ENCODE peak calls at places on chromosomes 7 and 10, in five cellular contexts. One of them, this sample, is unnamed.

GRCh38 chr10:66783296-66783695 is 142.5 kb upstream of the LRRTM3 start:
- DNase-seq in heart left ventricle: no peak
- DNase-seq in K562: no peak
- DNase-seq in upper lobe of left lung: no peak
- DNase-seq in sigmoid colon: no peak
- DNase-seq in this sample: no peak

GRCh38 chr7:86914468-86915054 is 144.9 kb downstream of the ELAPOR2 start:
- DNase-seq in heart left ventricle: no peak
- DNase-seq in K562: peak; percentile 47
- DNase-seq in upper lobe of left lung: no peak
- DNase-seq in sigmoid colon: no peak
- DNase-seq in this sample: no peak

GRCh38 chr10:12212454-12212853 is 16.5 kb downstream of the CDC123 start:
- DNase-seq in heart left ventricle: no peak
- DNase-seq in K562: no peak
- DNase-seq in upper lobe of left lung: no peak
- DNase-seq in sigmoid colon: no peak
- DNase-seq in this sample: no peak

GRCh38 chr7:103866919-103867318 is 122.5 kb downstream of the RELN start:
- DNase-seq in heart left ventricle: no peak
- DNase-seq in K562: no peak
- DNase-seq in upper lobe of left lung: no peak
- DNase-seq in sigmoid colon: no peak
- DNase-seq in this sample: no peak

GRCh38 chr7:69860486-69860885 is 262.2 kb downstream of the AUTS2 start:
- DNase-seq in heart left ventricle: no peak
- DNase-seq in K562: no peak
- DNase-seq in upper lobe of left lung: no peak
- DNase-seq in sigmoid colon: no peak
- DNase-seq in this sample: no peak

GRCh38 chr10:119687192-119688032 is 36.2 kb downstream of the BAG3 start:
- DNase-seq in heart left ventricle: no peak
- DNase-seq in K562: no peak
- DNase-seq in upper lobe of left lung: no peak
- DNase-seq in sigmoid colon: no peak
- DNase-seq in this sample: no peak

GRCh38 chr7:158248816-158249215 is 338.8 kb downstream of the PTPRN2 start:
- DNase-seq in heart left ventricle: no peak
- DNase-seq in K562: no peak
- DNase-seq in upper lobe of left lung: no peak
- DNase-seq in sigmoid colon: no peak
- DNase-seq in this sample: no peak

GRCh38 chr7:105137898-105138297 is 123.9 kb downstream of the KMT2E start:
- DNase-seq in heart left ventricle: no peak
- DNase-seq in K562: no peak
- DNase-seq in upper lobe of left lung: no peak
- DNase-seq in sigmoid colon: no peak
- DNase-seq in this sample: no peak

DNA sequence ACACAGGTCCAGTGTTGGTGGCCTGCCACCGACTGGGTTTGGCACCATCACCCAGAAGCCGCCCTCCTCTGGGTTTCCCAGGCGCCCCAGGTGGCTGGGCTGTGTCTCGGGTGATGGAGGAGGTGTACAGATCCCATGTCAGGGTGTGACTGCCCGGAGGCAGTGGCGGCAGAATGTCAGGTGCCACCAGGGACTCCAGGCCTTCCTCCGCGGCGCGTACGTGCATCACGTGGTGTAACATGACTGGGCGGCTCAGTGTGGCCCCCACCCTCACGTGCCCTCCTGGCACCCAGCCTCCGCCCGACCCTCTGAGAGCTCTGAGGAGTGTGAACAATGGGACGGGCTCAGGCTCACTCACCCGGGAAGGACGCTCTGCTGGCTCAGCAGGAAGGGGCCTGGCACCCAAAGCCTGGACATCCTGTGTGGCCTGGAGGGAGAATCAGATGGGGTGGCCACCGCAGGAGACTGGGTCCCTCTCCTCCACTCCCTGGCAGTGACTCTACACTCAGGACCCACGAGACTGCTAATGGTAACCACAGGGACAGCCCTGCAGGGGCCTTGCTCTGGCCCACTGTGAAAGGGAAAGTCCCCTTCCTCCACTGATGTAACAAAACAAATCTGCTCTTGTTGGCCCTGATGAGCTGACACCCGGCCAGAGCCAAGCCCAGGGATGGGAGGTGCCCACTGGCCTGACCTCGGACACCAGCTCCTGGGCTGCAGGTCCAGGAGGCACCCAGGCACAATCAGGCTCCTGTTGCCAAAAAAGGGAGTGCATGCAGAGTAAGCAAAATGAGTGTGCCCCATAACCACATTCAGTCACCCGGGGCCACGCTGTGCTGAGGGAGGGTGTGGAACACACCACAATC is 164.8 kb downstream of the PRKAG2 start:
- DNase-seq in heart left ventricle: no peak
- DNase-seq in K562: no peak
- DNase-seq in upper lobe of left lung: peak; percentile 87
- DNase-seq in sigmoid colon: no peak
- DNase-seq in this sample: no peak
- TF ChIP-seq POLR2A in heart left ventricle: no peak
- TF ChIP-seq POLR2A in K562: no peak
- TF ChIP-seq POLR2A in upper lobe of left lung: no peak
- TF ChIP-seq POLR2A in sigmoid colon: no peak
- TF ChIP-seq POLR2A in this sample: no peak

GRCh38 chr10:43417950-43418768 is 9.2 kb upstream of the HNRNPF start:
- DNase-seq in heart left ventricle: no peak
- DNase-seq in K562: peak; percentile 100
- DNase-seq in upper lobe of left lung: no peak
- DNase-seq in sigmoid colon: no peak
- DNase-seq in this sample: peak; percentile 47
- TF ChIP-seq POLR2A in heart left ventricle: no peak
- TF ChIP-seq POLR2A in K562: peak; percentile 66
- TF ChIP-seq POLR2A in upper lobe of left lung: no peak
- TF ChIP-seq POLR2A in sigmoid colon: no peak
- TF ChIP-seq POLR2A in this sample: no peak

GRCh38 chr7:130022115-130022514 is 29.1 kb downstream of the ZC3HC1 start:
- DNase-seq in heart left ventricle: peak; percentile 70
- DNase-seq in K562: no peak
- DNase-seq in upper lobe of left lung: no peak
- DNase-seq in sigmoid colon: no peak
- DNase-seq in this sample: no peak
- TF ChIP-seq POLR2A in heart left ventricle: no peak
- TF ChIP-seq POLR2A in K562: no peak
- TF ChIP-seq POLR2A in upper lobe of left lung: no peak
- TF ChIP-seq POLR2A in sigmoid colon: no peak
- TF ChIP-seq POLR2A in this sample: no peak

GRCh38 chr10:13711281-13711680 is 124.5 kb downstream of the PRPF18 start:
- DNase-seq in heart left ventricle: no peak
- DNase-seq in K562: no peak
- DNase-seq in upper lobe of left lung: peak; percentile 49
- DNase-seq in sigmoid colon: no peak
- DNase-seq in this sample: no peak
- TF ChIP-seq POLR2A in heart left ventricle: no peak
- TF ChIP-seq POLR2A in K562: no peak
- TF ChIP-seq POLR2A in upper lobe of left lung: no peak
- TF ChIP-seq POLR2A in sigmoid colon: no peak
- TF ChIP-seq POLR2A in this sample: no peak

GRCh38 chr7:55133630-55134392 is 115.0 kb downstream of the EGFR start:
- DNase-seq in heart left ventricle: peak; percentile 89
- DNase-seq in K562: peak; percentile 74
- DNase-seq in upper lobe of left lung: peak; percentile 63
- DNase-seq in sigmoid colon: peak; percentile 79
- DNase-seq in this sample: no peak
- TF ChIP-seq POLR2A in heart left ventricle: no peak
- TF ChIP-seq POLR2A in K562: no peak
- TF ChIP-seq POLR2A in upper lobe of left lung: no peak
- TF ChIP-seq POLR2A in sigmoid colon: no peak
- TF ChIP-seq POLR2A in this sample: no peak

GRCh38 chr7:84183741-84184140 is 10.8 kb downstream of the SEMA3A start:
- DNase-seq in heart left ventricle: no peak
- DNase-seq in K562: no peak
- DNase-seq in upper lobe of left lung: no peak
- DNase-seq in sigmoid colon: no peak
- DNase-seq in this sample: no peak

GRCh38 chr7:84187087-84187805 is 7.3 kb downstream of the SEMA3A start:
- DNase-seq in heart left ventricle: no peak
- DNase-seq in K562: no peak
- DNase-seq in upper lobe of left lung: no peak
- DNase-seq in sigmoid colon: no peak
- DNase-seq in this sample: no peak

GRCh38 chr7:84178013-84178412 is 16.6 kb downstream of the SEMA3A start:
- DNase-seq in heart left ventricle: no peak
- DNase-seq in K562: no peak
- DNase-seq in upper lobe of left lung: no peak
- DNase-seq in sigmoid colon: no peak
- DNase-seq in this sample: no peak

GRCh38 chr7:84181628-84182027 is 13.0 kb downstream of the SEMA3A start:
- DNase-seq in heart left ventricle: no peak
- DNase-seq in K562: no peak
- DNase-seq in upper lobe of left lung: no peak
- DNase-seq in sigmoid colon: no peak
- DNase-seq in this sample: no peak

DNA sequence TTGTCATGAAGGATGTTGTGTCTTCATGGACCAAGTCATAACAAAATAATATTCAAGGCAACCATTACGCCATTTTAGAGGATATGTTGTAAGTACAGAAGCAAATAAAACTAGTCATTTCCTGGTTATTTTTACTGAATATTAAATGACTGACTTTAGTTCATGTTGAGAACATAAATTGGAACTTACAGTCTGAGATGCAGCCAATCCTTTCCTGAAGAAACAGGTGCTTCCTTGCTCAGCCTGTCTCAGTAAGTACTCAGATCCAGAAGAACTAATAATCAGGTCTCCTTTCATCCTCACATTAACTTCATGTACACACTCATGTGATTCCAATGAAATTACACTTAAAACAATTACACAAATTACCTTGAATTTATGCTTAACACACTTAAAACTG is 12.3 kb downstream of the SEMA3A start:
- DNase-seq in heart left ventricle: no peak
- DNase-seq in K562: no peak
- DNase-seq in upper lobe of left lung: no peak
- DNase-seq in sigmoid colon: no peak
- DNase-seq in this sample: no peak
- TF ChIP-seq POLR2A in heart left ventricle: no peak
- TF ChIP-seq POLR2A in K562: no peak
- TF ChIP-seq POLR2A in upper lobe of left lung: no peak
- TF ChIP-seq POLR2A in sigmoid colon: no peak
- TF ChIP-seq POLR2A in this sample: no peak

GRCh38 chr10:104274762-104275721 is 6.1 kb downstream of the GSTO2 start:
- DNase-seq in heart left ventricle: peak; percentile 41
- DNase-seq in K562: peak; percentile 61
- DNase-seq in upper lobe of left lung: peak; percentile 91
- DNase-seq in sigmoid colon: no peak
- DNase-seq in this sample: peak; percentile 60
- TF ChIP-seq POLR2A in heart left ventricle: no peak
- TF ChIP-seq POLR2A in K562: no peak
- TF ChIP-seq POLR2A in upper lobe of left lung: no peak
- TF ChIP-seq POLR2A in sigmoid colon: no peak
- TF ChIP-seq POLR2A in this sample: no peak

GRCh38 chr10:992523-993340 is 4.5 kb downstream of the GTPBP4 start:
- DNase-seq in heart left ventricle: no peak
- DNase-seq in K562: no peak
- DNase-seq in upper lobe of left lung: no peak
- DNase-seq in sigmoid colon: no peak
- DNase-seq in this sample: no peak

GRCh38 chr10:997266-998022 is 9.2 kb downstream of the GTPBP4 start:
- DNase-seq in heart left ventricle: no peak
- DNase-seq in K562: no peak
- DNase-seq in upper lobe of left lung: no peak
- DNase-seq in sigmoid colon: peak; percentile 13
- DNase-seq in this sample: no peak

GRCh38 chr10:994836-995558 is 6.8 kb downstream of the GTPBP4 start:
- DNase-seq in heart left ventricle: no peak
- DNase-seq in K562: no peak
- DNase-seq in upper lobe of left lung: no peak
- DNase-seq in sigmoid colon: no peak
- DNase-seq in this sample: no peak

GRCh38 chr10:996031-996430 is 7.8 kb downstream of the GTPBP4 start:
- DNase-seq in heart left ventricle: no peak
- DNase-seq in K562: no peak
- DNase-seq in upper lobe of left lung: no peak
- DNase-seq in sigmoid colon: no peak
- DNase-seq in this sample: no peak

GRCh38 chr10:995559-995926 is 7.3 kb downstream of the GTPBP4 start:
- DNase-seq in heart left ventricle: no peak
- DNase-seq in K562: no peak
- DNase-seq in upper lobe of left lung: no peak
- DNase-seq in sigmoid colon: no peak
- DNase-seq in this sample: no peak
- TF ChIP-seq POLR2A in heart left ventricle: no peak
- TF ChIP-seq POLR2A in K562: peak; percentile 32
- TF ChIP-seq POLR2A in upper lobe of left lung: no peak
- TF ChIP-seq POLR2A in sigmoid colon: no peak
- TF ChIP-seq POLR2A in this sample: no peak